ENCODE peak calls at places on chromosomes 6 and 20, in six cellular contexts. O is gastrocnemius medialis, R is neuronal stem cell, Y is pancreas, V is heart left ventricle, M is RWPE1. D is an unnamed sample.

GRCh38 chr6:7899046-7899888 is 11.3 kb downstream of the TXNDC5 start:
- DNase-seq in O (no peak), R (no peak), Y (no peak), V (no peak), M (no peak), D (no peak)

GRCh38 chr6:12420626-12421025 is 130.5 kb downstream of the EDN1 start:
- DNase-seq in O (no peak), R (peak; percentile 11), Y (no peak), V (no peak), M (no peak), D (no peak)

GRCh38 chr6:28658475-28659249 is 133.0 kb downstream of the GPX5 start:
- DNase-seq in O (no peak), R (no peak), Y (no peak), V (no peak), M (peak; percentile 17), D (no peak)

GRCh38 chr20:50694379-50695143 is 3.2 kb upstream of the RIPOR3 start:
- DNase-seq in O (no peak), R (no peak), Y (no peak), V (no peak), M (no peak), D (no peak)

GRCh38 chr6:131015630-131016263 is 47.3 kb downstream of the EPB41L2 start:
- DNase-seq in O (no peak), R (no peak), Y (no peak), V (no peak), M (no peak), D (no peak)

GRCh38 chr6:57307850-57308249 is 9.6 kb upstream of the PRIM2 start:
- DNase-seq in O (no peak), R (no peak), Y (no peak), V (no peak), M (no peak), D (no peak)

GRCh38 chr6:88992741-88993557 is 29.5 kb upstream of the RNGTT start:
- DNase-seq in O (no peak), R (no peak), Y (no peak), V (no peak), M (no peak), D (no peak)

GRCh38 chr6:41636803-41637178 is 1.5 kb upstream of the MDFI start:
- DNase-seq in O (no peak), R (no peak), Y (peak; percentile 86), V (no peak), M (peak; percentile 92), D (no peak)

GRCh38 chr6:144737998-144738397 is 452.9 kb downstream of the UTRN start:
- DNase-seq in O (no peak), R (no peak), Y (no peak), V (no peak), M (no peak), D (no peak)

GRCh38 chr20:62122659-62123449 is 579 bp downstream of the LSM14B start:
- DNase-seq in O (no peak), R (no peak), Y (peak; percentile 89), V (peak; percentile 58), M (peak; percentile 70), D (no peak)

DNA sequence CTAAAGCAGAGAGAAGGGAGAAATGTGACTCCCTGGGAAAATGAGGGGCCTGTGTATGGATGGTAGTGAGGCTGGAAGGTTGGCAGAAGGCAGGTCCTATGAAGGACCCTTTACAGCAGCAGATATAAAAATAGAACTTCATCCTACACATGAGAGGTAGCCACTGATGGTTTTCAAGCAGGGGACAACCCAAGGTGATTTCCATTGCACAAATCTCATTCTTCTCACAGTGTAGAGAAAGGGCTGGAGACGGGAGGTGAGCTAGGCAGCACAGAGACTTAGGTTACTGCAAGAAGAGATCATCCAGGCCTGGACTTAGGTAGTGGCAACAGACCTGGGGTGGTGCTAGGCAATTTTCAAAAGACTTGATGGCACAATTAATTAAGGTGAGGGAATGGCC is 30.7 kb downstream of the TRAM2 start:
- DNase-seq in O (no peak), R (no peak), Y (no peak), V (no peak), M (no peak), D (no peak)
- H3K27ac ChIP-seq in O (no peak overlapping the region), R (no peak overlapping the region), Y (no peak overlapping the region), V (no peak overlapping the region), M (peak overlapping the region; percentile 40), D (no peak overlapping the region)

DNA sequence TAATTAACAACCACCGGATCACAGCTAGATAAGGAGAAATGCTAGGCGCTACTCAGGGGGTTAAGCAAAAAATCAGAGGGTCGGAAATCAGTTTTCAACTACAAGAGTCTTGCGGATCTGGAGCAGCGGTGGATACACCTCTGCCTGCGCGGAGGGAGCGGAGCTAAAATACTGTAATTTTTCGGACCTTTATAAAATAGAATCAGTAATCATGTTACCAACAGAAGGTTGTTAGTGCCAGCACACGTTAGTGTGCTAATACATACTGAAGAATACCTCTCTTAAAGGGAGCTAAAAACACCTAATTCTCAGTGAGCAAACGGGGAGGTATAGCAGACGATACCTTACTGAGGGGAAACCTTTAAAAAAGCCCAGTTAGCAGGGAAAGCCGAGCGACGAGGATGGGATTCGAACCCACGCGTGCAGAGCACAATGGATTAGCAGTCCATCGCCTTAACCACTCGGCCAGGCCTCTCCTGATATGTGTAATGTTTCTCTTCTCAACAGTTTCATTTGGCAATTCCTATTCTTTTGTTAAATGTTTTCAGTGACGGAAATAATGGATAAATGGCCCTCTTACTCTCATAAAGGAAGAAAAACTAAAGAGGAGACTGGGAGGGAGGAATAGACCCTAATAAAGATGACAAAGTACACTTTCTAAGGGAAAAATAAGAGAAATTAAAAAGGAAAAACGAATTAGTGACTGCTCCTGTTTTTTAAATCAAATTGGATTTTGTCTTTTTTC is 59.7 kb upstream of the BTN3A2 start:
- DNase-seq in O (no peak), R (no peak), Y (no peak), V (peak; percentile 48), M (no peak), D (no peak)
- H3K27ac ChIP-seq in O (peak overlapping the region; percentile 72), R (no peak overlapping the region), Y (peak overlapping the region; percentile 50), V (peak overlapping the region; percentile 48), M (no peak overlapping the region), D (peak overlapping the region; percentile 71)

DNA sequence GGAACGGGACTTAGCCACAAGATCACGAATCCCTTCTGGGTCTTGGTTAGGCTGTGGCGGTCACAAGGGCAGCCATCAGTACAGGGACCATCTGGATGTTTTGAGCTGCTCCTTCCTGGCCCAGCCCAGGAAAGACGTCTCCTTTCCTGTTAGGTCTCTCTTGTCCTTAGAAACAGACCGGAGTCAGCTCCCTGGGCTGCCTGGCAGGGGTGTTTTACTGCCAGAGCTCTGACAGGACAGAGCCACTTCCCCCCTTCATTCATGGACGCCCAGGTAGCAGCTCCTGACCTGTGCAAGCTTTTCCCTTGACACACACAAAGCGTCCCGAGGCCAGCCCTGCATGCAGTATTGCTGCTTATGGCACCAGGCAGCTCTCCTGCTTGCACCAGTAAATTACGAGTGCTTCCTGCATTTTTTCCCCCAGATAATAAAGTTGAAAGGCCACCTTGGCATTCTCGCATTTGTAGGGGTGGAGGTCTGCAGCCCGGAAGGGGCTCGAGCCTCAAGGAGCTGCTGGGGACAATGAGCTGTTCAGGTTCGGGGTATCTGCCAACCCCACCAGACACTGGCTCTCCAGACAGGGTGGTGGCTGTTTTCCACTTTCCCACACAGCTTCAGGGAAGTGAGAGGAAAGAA is 87.4 kb downstream of the NOL4L start:
- DNase-seq in O (no peak), R (no peak), Y (no peak), V (no peak), M (no peak), D (no peak)
- H3K27ac ChIP-seq in O (no peak overlapping the region), R (no peak overlapping the region), Y (no peak overlapping the region), V (peak overlapping the region; percentile 58), M (no peak overlapping the region), D (no peak overlapping the region)

DNA sequence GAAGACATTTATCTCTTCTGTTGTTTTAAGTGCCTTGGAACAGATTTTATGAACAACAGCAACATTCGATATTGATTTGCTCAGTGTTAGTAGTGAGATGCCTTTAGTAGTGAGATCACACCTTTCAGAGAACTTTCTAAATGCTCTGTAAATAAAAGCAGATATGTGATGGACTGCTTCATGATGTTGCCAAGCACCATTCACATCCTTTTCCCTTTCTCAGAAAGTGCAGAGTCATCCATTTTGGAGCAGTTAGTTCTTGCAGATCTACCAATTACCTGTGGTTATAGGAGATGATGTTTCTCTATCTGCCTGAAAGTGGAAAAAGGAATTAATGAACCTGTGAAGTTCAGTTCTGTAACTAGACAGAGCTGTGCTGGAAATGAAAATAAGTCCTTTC is 27.0 kb downstream of the CBFA2T2 start:
- DNase-seq in O (no peak), R (no peak), Y (no peak), V (no peak), M (no peak), D (no peak)
- H3K27ac ChIP-seq in O (no peak overlapping the region), R (no peak overlapping the region), Y (no peak overlapping the region), V (no peak overlapping the region), M (no peak overlapping the region), D (no peak overlapping the region)

DNA sequence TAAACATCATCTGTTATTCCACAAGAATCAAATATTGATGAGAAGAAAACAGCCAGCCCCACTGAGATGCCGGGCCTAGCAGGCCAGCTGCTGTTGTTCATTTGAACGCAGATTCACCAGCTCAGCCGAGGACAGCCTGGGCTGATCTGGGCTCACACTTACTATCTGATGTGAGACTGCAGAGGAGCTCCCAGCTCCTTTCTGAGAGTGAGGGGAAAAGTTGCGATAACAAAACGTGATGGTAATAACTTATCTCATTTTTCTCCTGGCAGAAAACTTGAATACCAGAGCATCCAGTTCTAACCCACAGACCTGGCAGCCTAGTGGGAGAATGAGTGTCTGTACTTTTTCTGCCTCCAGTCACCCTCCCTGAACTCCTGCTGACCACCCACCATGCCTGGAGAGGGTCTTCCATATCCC is 14.5 kb upstream of the BNIP5 start:
- DNase-seq in O (no peak), R (no peak), Y (no peak), V (no peak), M (no peak), D (no peak)
- H3K27ac ChIP-seq in O (no peak overlapping the region), R (no peak overlapping the region), Y (peak overlapping the region; percentile 69), V (peak overlapping the region; percentile 3), M (no peak overlapping the region), D (no peak overlapping the region)

GRCh38 chr6:157047951-157048350 is 270.8 kb downstream of the ARID1B start:
- DNase-seq in O (no peak), R (no peak), Y (no peak), V (no peak), M (no peak), D (no peak)

GRCh38 chr6:157049126-157049525 is 271.9 kb downstream of the ARID1B start:
- DNase-seq in O (no peak), R (no peak), Y (no peak), V (no peak), M (no peak), D (no peak)

GRCh38 chr6:157045831-157046454 is 268.8 kb downstream of the ARID1B start:
- DNase-seq in O (no peak), R (no peak), Y (no peak), V (no peak), M (peak; percentile 55), D (no peak)

GRCh38 chr6:157046776-157047175 is 269.6 kb downstream of the ARID1B start:
- DNase-seq in O (no peak), R (no peak), Y (no peak), V (no peak), M (no peak), D (no peak)

GRCh38 chr6:157047328-157047727 is 270.1 kb downstream of the ARID1B start:
- DNase-seq in O (no peak), R (no peak), Y (no peak), V (no peak), M (no peak), D (no peak)
- H3K27ac ChIP-seq in O (no peak overlapping the region), R (no peak overlapping the region), Y (no peak overlapping the region), V (no peak overlapping the region), M (no peak overlapping the region), D (no peak overlapping the region)